ENCODE peak calls at places on chromosomes 16 and 17, in eight cellular contexts. One of them, this sample, is unnamed.

GRCh38 chr17:73562896-73563295 is 81.3 kb downstream of the SDK2 start:
- DNase-seq in progenitor cell of endocrine pancreas: no peak
- DNase-seq in GM04504: no peak
- DNase-seq in CD8-positive, alpha-beta memory T cell: no peak
- DNase-seq in SJSA1: no peak
- DNase-seq in stimulated activated CD4-positive, alpha-beta T cell treated with anti-CD3 and anti-CD28 coated beads, Interleukin-1b, Interleukin-23, amount 100 ng/mL, for 24 hours: no peak
- DNase-seq in NCI-H1436: no peak
- DNase-seq in nucleus accumbens: no peak
- DNase-seq in this sample: no peak

GRCh38 chr16:87715658-87716057 is 50.1 kb downstream of the KLHDC4 start:
- DNase-seq in progenitor cell of endocrine pancreas: no peak
- DNase-seq in GM04504: no peak
- DNase-seq in CD8-positive, alpha-beta memory T cell: no peak
- DNase-seq in SJSA1: no peak
- DNase-seq in stimulated activated CD4-positive, alpha-beta T cell treated with anti-CD3 and anti-CD28 coated beads, Interleukin-1b, Interleukin-23, amount 100 ng/mL, for 24 hours: no peak
- DNase-seq in NCI-H1436: no peak
- DNase-seq in nucleus accumbens: no peak
- DNase-seq in this sample: no peak

GRCh38 chr17:35559495-35559894 is 1.1 kb downstream of the SLFN14 start:
- DNase-seq in progenitor cell of endocrine pancreas: no peak
- DNase-seq in GM04504: no peak
- DNase-seq in CD8-positive, alpha-beta memory T cell: no peak
- DNase-seq in SJSA1: no peak
- DNase-seq in stimulated activated CD4-positive, alpha-beta T cell treated with anti-CD3 and anti-CD28 coated beads, Interleukin-1b, Interleukin-23, amount 100 ng/mL, for 24 hours: no peak
- DNase-seq in NCI-H1436: no peak
- DNase-seq in nucleus accumbens: no peak
- DNase-seq in this sample: no peak

GRCh38 chr16:1146409-1146808 is 6.5 kb upstream of the CACNA1H start:
- DNase-seq in progenitor cell of endocrine pancreas: no peak
- DNase-seq in GM04504: no peak
- DNase-seq in CD8-positive, alpha-beta memory T cell: no peak
- DNase-seq in SJSA1: no peak
- DNase-seq in stimulated activated CD4-positive, alpha-beta T cell treated with anti-CD3 and anti-CD28 coated beads, Interleukin-1b, Interleukin-23, amount 100 ng/mL, for 24 hours: peak; percentile 14
- DNase-seq in NCI-H1436: no peak
- DNase-seq in nucleus accumbens: no peak
- DNase-seq in this sample: no peak

GRCh38 chr16:82761236-82761635 is 134.5 kb downstream of the CDH13 start:
- DNase-seq in progenitor cell of endocrine pancreas: no peak
- DNase-seq in GM04504: peak; percentile 60
- DNase-seq in CD8-positive, alpha-beta memory T cell: no peak
- DNase-seq in SJSA1: no peak
- DNase-seq in stimulated activated CD4-positive, alpha-beta T cell treated with anti-CD3 and anti-CD28 coated beads, Interleukin-1b, Interleukin-23, amount 100 ng/mL, for 24 hours: no peak
- DNase-seq in NCI-H1436: no peak
- DNase-seq in nucleus accumbens: no peak
- DNase-seq in this sample: no peak

GRCh38 chr16:11038777-11039176 is 94.4 kb downstream of the CLEC16A start:
- DNase-seq in progenitor cell of endocrine pancreas: no peak
- DNase-seq in GM04504: no peak
- DNase-seq in CD8-positive, alpha-beta memory T cell: no peak
- DNase-seq in SJSA1: no peak
- DNase-seq in stimulated activated CD4-positive, alpha-beta T cell treated with anti-CD3 and anti-CD28 coated beads, Interleukin-1b, Interleukin-23, amount 100 ng/mL, for 24 hours: no peak
- DNase-seq in NCI-H1436: no peak
- DNase-seq in nucleus accumbens: no peak
- DNase-seq in this sample: no peak

GRCh38 chr17:27559996-27560481 is 70.9 kb upstream of the LGALS9 start:
- DNase-seq in progenitor cell of endocrine pancreas: no peak
- DNase-seq in GM04504: peak; percentile 56
- DNase-seq in CD8-positive, alpha-beta memory T cell: no peak
- DNase-seq in SJSA1: peak; percentile 50
- DNase-seq in stimulated activated CD4-positive, alpha-beta T cell treated with anti-CD3 and anti-CD28 coated beads, Interleukin-1b, Interleukin-23, amount 100 ng/mL, for 24 hours: no peak
- DNase-seq in NCI-H1436: no peak
- DNase-seq in nucleus accumbens: no peak
- DNase-seq in this sample: peak; percentile 74

GRCh38 chr17:44547625-44548297 is 9.5 kb upstream of the FZD2 start:
- DNase-seq in progenitor cell of endocrine pancreas: no peak
- DNase-seq in GM04504: no peak
- DNase-seq in CD8-positive, alpha-beta memory T cell: no peak
- DNase-seq in SJSA1: no peak
- DNase-seq in stimulated activated CD4-positive, alpha-beta T cell treated with anti-CD3 and anti-CD28 coated beads, Interleukin-1b, Interleukin-23, amount 100 ng/mL, for 24 hours: no peak
- DNase-seq in NCI-H1436: no peak
- DNase-seq in nucleus accumbens: no peak
- DNase-seq in this sample: no peak

GRCh38 chr17:1961187-1961586 is 63.9 kb downstream of the RTN4RL1 start:
- DNase-seq in progenitor cell of endocrine pancreas: no peak
- DNase-seq in GM04504: no peak
- DNase-seq in CD8-positive, alpha-beta memory T cell: no peak
- DNase-seq in SJSA1: no peak
- DNase-seq in stimulated activated CD4-positive, alpha-beta T cell treated with anti-CD3 and anti-CD28 coated beads, Interleukin-1b, Interleukin-23, amount 100 ng/mL, for 24 hours: no peak
- DNase-seq in NCI-H1436: no peak
- DNase-seq in nucleus accumbens: no peak
- DNase-seq in this sample: no peak

GRCh38 chr17:11742891-11743290 is 144.6 kb downstream of the DNAH9 start:
- DNase-seq in progenitor cell of endocrine pancreas: no peak
- DNase-seq in GM04504: no peak
- DNase-seq in CD8-positive, alpha-beta memory T cell: no peak
- DNase-seq in SJSA1: no peak
- DNase-seq in stimulated activated CD4-positive, alpha-beta T cell treated with anti-CD3 and anti-CD28 coated beads, Interleukin-1b, Interleukin-23, amount 100 ng/mL, for 24 hours: no peak
- DNase-seq in NCI-H1436: no peak
- DNase-seq in nucleus accumbens: no peak
- DNase-seq in this sample: no peak

This sample was measured in amniotic stem cell.